ENCODE peak calls at places on chromosomes 6 and 20, in four cellular contexts. X is activated CD8-positive, alpha-beta memory T cell treated with anti-CD3 and anti-CD28 coated beads for 4 hours; W is GM23248; L is SJSA1. B is an unnamed sample.
A peak's percentile ranks its signal among the peaks of the same experiment; 100 is the strongest.

GRCh38 chr20:49890651-49891361 is 24.5 kb downstream of the SPATA2 start:
- DNase-seq in X (no peak), W (no peak), L (no peak), B (no peak)

GRCh38 chr6:3697609-3698008 is 53.9 kb downstream of the PXDC1 start:
- DNase-seq in X (no peak), W (peak; percentile 96), L (peak; percentile 23), B (no peak)

GRCh38 chr6:4914412-4915159 is 89.3 kb downstream of the RPP40 start:
- DNase-seq in X (no peak), W (peak; percentile 64), L (peak; percentile 18), B (no peak)

GRCh38 chr6:124877468-124877867 is 84.8 kb upstream of the RNF217 start:
- DNase-seq in X (no peak), W (no peak), L (no peak), B (no peak)

GRCh38 chr6:19301980-19302379 is 535.2 kb upstream of the ID4 start:
- DNase-seq in X (no peak), W (peak; percentile 85), L (no peak), B (no peak)

GRCh38 chr20:53926428-53927028 is 143.9 kb downstream of the BCAS1 start:
- DNase-seq in X (no peak), W (peak; percentile 99), L (peak; percentile 81), B (no peak)

GRCh38 chr6:151679081-151679480 is 128.4 kb upstream of the ESR1 start:
- DNase-seq in X (no peak), W (peak; percentile 88), L (no peak), B (no peak)

GRCh38 chr6:140276719-140277118 is 902.3 kb upstream of the CITED2 start:
- DNase-seq in X (no peak), W (peak; percentile 5), L (no peak), B (no peak)

GRCh38 chr20:63493563-63494020 is 5.3 kb downstream of the EEF1A2 start:
- DNase-seq in X (no peak), W (no peak), L (no peak), B (no peak)

GRCh38 chr6:166004491-166005275 is 163.0 kb downstream of the TBXT start:
- DNase-seq in X (no peak), W (no peak), L (no peak), B (no peak)